ENCODE peak calls at places on chromosome 11, in five cellular contexts. One of them, this sample, is unnamed.

GRCh38 chr11:96827164-96827563 is 437.4 kb downstream of the JRKL start:
- DNase-seq in CD4-positive, alpha-beta T cell: no peak
- DNase-seq in NCI-H187: no peak
- DNase-seq in Peyer's patch: no peak
- DNase-seq in epithelial cell of esophagus: no peak
- DNase-seq in this sample: no peak

GRCh38 chr11:61898247-61898582 is 6.9 kb upstream of the FADS3 start:
- DNase-seq in CD4-positive, alpha-beta T cell: no peak
- DNase-seq in NCI-H187: no peak
- DNase-seq in Peyer's patch: no peak
- DNase-seq in epithelial cell of esophagus: no peak
- DNase-seq in this sample: no peak

GRCh38 chr11:116331381-116331780 is 441.4 kb downstream of the BUD13 start:
- DNase-seq in CD4-positive, alpha-beta T cell: no peak
- DNase-seq in NCI-H187: no peak
- DNase-seq in Peyer's patch: no peak
- DNase-seq in epithelial cell of esophagus: no peak
- DNase-seq in this sample: no peak

GRCh38 chr11:16902182-16902581 is 112.0 kb downstream of the PLEKHA7 start:
- DNase-seq in CD4-positive, alpha-beta T cell: no peak
- DNase-seq in NCI-H187: no peak
- DNase-seq in Peyer's patch: no peak
- DNase-seq in epithelial cell of esophagus: peak
- DNase-seq in this sample: peak

GRCh38 chr11:8871283-8871775 is 39.7 kb upstream of the AKIP1 start:
- DNase-seq in CD4-positive, alpha-beta T cell: no peak
- DNase-seq in NCI-H187: peak
- DNase-seq in Peyer's patch: no peak
- DNase-seq in epithelial cell of esophagus: peak
- DNase-seq in this sample: peak

GRCh38 chr11:70110538-70111055 is 32.5 kb downstream of the ANO1 start:
- DNase-seq in CD4-positive, alpha-beta T cell: no peak
- DNase-seq in NCI-H187: no peak
- DNase-seq in Peyer's patch: no peak
- DNase-seq in epithelial cell of esophagus: no peak
- DNase-seq in this sample: no peak

GRCh38 chr11:128434411-128434810 is 152.9 kb downstream of the ETS1 start:
- DNase-seq in CD4-positive, alpha-beta T cell: no peak
- DNase-seq in NCI-H187: no peak
- DNase-seq in Peyer's patch: no peak
- DNase-seq in epithelial cell of esophagus: no peak
- DNase-seq in this sample: no peak

GRCh38 chr11:831132-831864 is 1.5 kb upstream of the CD151 start:
- DNase-seq in CD4-positive, alpha-beta T cell: no peak
- DNase-seq in NCI-H187: no peak
- DNase-seq in Peyer's patch: no peak
- DNase-seq in epithelial cell of esophagus: no peak
- DNase-seq in this sample: no peak

GRCh38 chr11:96361778-96362177 is 18.8 kb upstream of the MAML2 start:
- DNase-seq in CD4-positive, alpha-beta T cell: no peak
- DNase-seq in NCI-H187: no peak
- DNase-seq in Peyer's patch: no peak
- DNase-seq in epithelial cell of esophagus: no peak
- DNase-seq in this sample: no peak

GRCh38 chr11:22244986-22245592 is 52.2 kb downstream of the ANO5 start:
- DNase-seq in CD4-positive, alpha-beta T cell: no peak
- DNase-seq in NCI-H187: no peak
- DNase-seq in Peyer's patch: no peak
- DNase-seq in epithelial cell of esophagus: peak
- DNase-seq in this sample: peak

GRCh38 chr11:63764201-63764711 is 4.3 kb downstream of the ZFTA start:
- DNase-seq in CD4-positive, alpha-beta T cell: no peak
- DNase-seq in NCI-H187: no peak
- DNase-seq in Peyer's patch: no peak
- DNase-seq in epithelial cell of esophagus: no peak
- DNase-seq in this sample: no peak

GRCh38 chr11:34624069-34624468 is 3.2 kb downstream of the EHF start:
- DNase-seq in CD4-positive, alpha-beta T cell: no peak
- DNase-seq in NCI-H187: peak
- DNase-seq in Peyer's patch: peak
- DNase-seq in epithelial cell of esophagus: peak
- DNase-seq in this sample: peak

GRCh38 chr11:107018274-107018901 is at the start of gene GUCY1A2:
- DNase-seq in CD4-positive, alpha-beta T cell: no peak
- DNase-seq in NCI-H187: peak
- DNase-seq in Peyer's patch: peak
- DNase-seq in epithelial cell of esophagus: no peak
- DNase-seq in this sample: no peak

GRCh38 chr11:79259800-79260199 is 181.0 kb downstream of the TENM4 start:
- DNase-seq in CD4-positive, alpha-beta T cell: no peak
- DNase-seq in NCI-H187: no peak
- DNase-seq in Peyer's patch: no peak
- DNase-seq in epithelial cell of esophagus: peak
- DNase-seq in this sample: no peak

GRCh38 chr11:2519879-2520735 is 75.3 kb downstream of the KCNQ1 start:
- DNase-seq in CD4-positive, alpha-beta T cell: no peak
- DNase-seq in NCI-H187: no peak
- DNase-seq in Peyer's patch: peak
- DNase-seq in epithelial cell of esophagus: no peak
- DNase-seq in this sample: no peak

GRCh38 chr11:65013130-65013691 is 749 bp upstream of the ARL2 start:
- DNase-seq in CD4-positive, alpha-beta T cell: peak
- DNase-seq in NCI-H187: peak
- DNase-seq in Peyer's patch: peak
- DNase-seq in epithelial cell of esophagus: peak
- DNase-seq in this sample: no peak

GRCh38 chr11:3134651-3135490 is 30.2 kb downstream of the OSBPL5 start:
- DNase-seq in CD4-positive, alpha-beta T cell: no peak
- DNase-seq in NCI-H187: no peak
- DNase-seq in Peyer's patch: peak
- DNase-seq in epithelial cell of esophagus: no peak
- DNase-seq in this sample: no peak

GRCh38 chr11:12827929-12828812 is 153.9 kb downstream of the TEAD1 start:
- DNase-seq in CD4-positive, alpha-beta T cell: no peak
- DNase-seq in NCI-H187: peak
- DNase-seq in Peyer's patch: peak
- DNase-seq in epithelial cell of esophagus: peak
- DNase-seq in this sample: no peak

GRCh38 chr11:73383249-73384126 is 7.3 kb downstream of the RELT start:
- DNase-seq in CD4-positive, alpha-beta T cell: no peak
- DNase-seq in NCI-H187: no peak
- DNase-seq in Peyer's patch: no peak
- DNase-seq in epithelial cell of esophagus: peak
- DNase-seq in this sample: peak

GRCh38 chr11:122048401-122048800 is 67.6 kb downstream of the BLID start:
- DNase-seq in CD4-positive, alpha-beta T cell: no peak
- DNase-seq in NCI-H187: no peak
- DNase-seq in Peyer's patch: no peak
- DNase-seq in epithelial cell of esophagus: no peak
- DNase-seq in this sample: no peak

GRCh38 chr11:11521306-11522002 is 100.4 kb downstream of the GALNT18 start:
- DNase-seq in CD4-positive, alpha-beta T cell: no peak
- DNase-seq in NCI-H187: no peak
- DNase-seq in Peyer's patch: no peak
- DNase-seq in epithelial cell of esophagus: no peak
- DNase-seq in this sample: no peak

GRCh38 chr11:134736251-134737072 is 324.4 kb upstream of the B3GAT1 start:
- DNase-seq in CD4-positive, alpha-beta T cell: no peak
- DNase-seq in NCI-H187: no peak
- DNase-seq in Peyer's patch: no peak
- DNase-seq in epithelial cell of esophagus: no peak
- DNase-seq in this sample: no peak

GRCh38 chr11:26753738-26754504 is 32.1 kb upstream of the SLC5A12 start:
- DNase-seq in CD4-positive, alpha-beta T cell: no peak
- DNase-seq in NCI-H187: peak
- DNase-seq in Peyer's patch: no peak
- DNase-seq in epithelial cell of esophagus: peak
- DNase-seq in this sample: peak

GRCh38 chr11:34812905-34813576 is 103.1 kb downstream of the APIP start:
- DNase-seq in CD4-positive, alpha-beta T cell: no peak
- DNase-seq in NCI-H187: no peak
- DNase-seq in Peyer's patch: no peak
- DNase-seq in epithelial cell of esophagus: no peak
- DNase-seq in this sample: no peak

GRCh38 chr11:3126901-3127691 is 38.0 kb downstream of the OSBPL5 start:
- DNase-seq in CD4-positive, alpha-beta T cell: no peak
- DNase-seq in NCI-H187: no peak
- DNase-seq in Peyer's patch: peak
- DNase-seq in epithelial cell of esophagus: no peak
- DNase-seq in this sample: no peak

GRCh38 chr11:40445391-40445790 is 1014.1 kb downstream of the LRRC4C start:
- DNase-seq in CD4-positive, alpha-beta T cell: no peak
- DNase-seq in NCI-H187: no peak
- DNase-seq in Peyer's patch: no peak
- DNase-seq in epithelial cell of esophagus: no peak
- DNase-seq in this sample: peak

GRCh38 chr11:7898666-7899283 is 32.3 kb downstream of the OR10A6 start:
- DNase-seq in CD4-positive, alpha-beta T cell: no peak
- DNase-seq in NCI-H187: no peak
- DNase-seq in Peyer's patch: no peak
- DNase-seq in epithelial cell of esophagus: no peak
- DNase-seq in this sample: no peak

GRCh38 chr11:2207773-2208621 is 36.4 kb upstream of the TH start:
- DNase-seq in CD4-positive, alpha-beta T cell: no peak
- DNase-seq in NCI-H187: no peak
- DNase-seq in Peyer's patch: peak
- DNase-seq in epithelial cell of esophagus: no peak
- DNase-seq in this sample: no peak

GRCh38 chr11:17979770-17980371 is 33.0 kb downstream of the SERGEF start:
- DNase-seq in CD4-positive, alpha-beta T cell: no peak
- DNase-seq in NCI-H187: no peak
- DNase-seq in Peyer's patch: no peak
- DNase-seq in epithelial cell of esophagus: peak
- DNase-seq in this sample: no peak

GRCh38 chr11:110134120-110134519 is 40.9 kb downstream of the ZC3H12C start:
- DNase-seq in CD4-positive, alpha-beta T cell: no peak
- DNase-seq in NCI-H187: peak
- DNase-seq in Peyer's patch: no peak
- DNase-seq in epithelial cell of esophagus: no peak
- DNase-seq in this sample: no peak

GRCh38 chr11:27642954-27643353 is 57.3 kb downstream of the BDNF start:
- DNase-seq in CD4-positive, alpha-beta T cell: no peak
- DNase-seq in NCI-H187: no peak
- DNase-seq in Peyer's patch: no peak
- DNase-seq in epithelial cell of esophagus: peak
- DNase-seq in this sample: no peak

GRCh38 chr11:75161506-75161905 is 10.6 kb downstream of the SLCO2B1 start:
- DNase-seq in CD4-positive, alpha-beta T cell: no peak
- DNase-seq in NCI-H187: no peak
- DNase-seq in Peyer's patch: no peak
- DNase-seq in epithelial cell of esophagus: no peak
- DNase-seq in this sample: no peak

GRCh38 chr11:111976614-111977140 is 39.5 kb downstream of the DIXDC1 start:
- DNase-seq in CD4-positive, alpha-beta T cell: no peak
- DNase-seq in NCI-H187: no peak
- DNase-seq in Peyer's patch: no peak
- DNase-seq in epithelial cell of esophagus: peak
- DNase-seq in this sample: peak

GRCh38 chr11:44403587-44404322 is 93.8 kb upstream of the ALX4 start:
- DNase-seq in CD4-positive, alpha-beta T cell: no peak
- DNase-seq in NCI-H187: no peak
- DNase-seq in Peyer's patch: no peak
- DNase-seq in epithelial cell of esophagus: no peak
- DNase-seq in this sample: no peak

GRCh38 chr11:69643646-69644045 is 2.7 kb downstream of the CCND1 start:
- DNase-seq in CD4-positive, alpha-beta T cell: no peak
- DNase-seq in NCI-H187: no peak
- DNase-seq in Peyer's patch: no peak
- DNase-seq in epithelial cell of esophagus: no peak
- DNase-seq in this sample: no peak

GRCh38 chr11:124864892-124865180 is 396 bp upstream of the ROBO3 start:
- DNase-seq in CD4-positive, alpha-beta T cell: no peak
- DNase-seq in NCI-H187: no peak
- DNase-seq in Peyer's patch: no peak
- DNase-seq in epithelial cell of esophagus: no peak
- DNase-seq in this sample: no peak

GRCh38 chr11:124278261-124278660 is 22.1 kb downstream of the OR8G5 start:
- DNase-seq in CD4-positive, alpha-beta T cell: no peak
- DNase-seq in NCI-H187: no peak
- DNase-seq in Peyer's patch: no peak
- DNase-seq in epithelial cell of esophagus: no peak
- DNase-seq in this sample: no peak

GRCh38 chr11:68978931-68979591 is 1.7 kb downstream of the MRGPRD start:
- DNase-seq in CD4-positive, alpha-beta T cell: no peak
- DNase-seq in NCI-H187: no peak
- DNase-seq in Peyer's patch: no peak
- DNase-seq in epithelial cell of esophagus: no peak
- DNase-seq in this sample: no peak

GRCh38 chr11:7677071-7677470 is 3.8 kb upstream of the CYB5R2 start:
- DNase-seq in CD4-positive, alpha-beta T cell: no peak
- DNase-seq in NCI-H187: no peak
- DNase-seq in Peyer's patch: no peak
- DNase-seq in epithelial cell of esophagus: peak
- DNase-seq in this sample: peak